ENCODE peak calls at places on chromosome 17, in seven cellular contexts. C is caudate nucleus; T is CD8-positive, alpha-beta T cell; G is GM23248; H is hepatocyte; P is AG04450; X is tibial nerve. I is an unnamed sample.

GRCh38 chr17:57067162-57067561 is 17.9 kb upstream of the AKAP1 start:
- DNase-seq in C (no peak), G (no peak), P (no peak), X (no peak), T (no peak), H (no peak), I (no peak)

GRCh38 chr17:61157246-61157887 is 242.3 kb upstream of the TBX2 start:
- DNase-seq in H (peak; percentile 54), X (no peak), T (no peak), G (peak; percentile 83), C (no peak), P (no peak), I (peak; percentile 7)

GRCh38 chr17:80970762-80971703 is 20.6 kb upstream of the CHMP6 start:
- DNase-seq in G (peak; percentile 29), X (no peak), P (no peak), H (no peak), C (no peak), T (no peak), I (no peak)

GRCh38 chr17:2928294-2928890 is 132.2 kb downstream of the RAP1GAP2 start:
- DNase-seq in G (no peak), T (no peak), X (no peak), C (no peak), P (no peak), H (peak; percentile 27), I (no peak)

GRCh38 chr17:72454342-72454741 is 333.5 kb downstream of the SOX9 start:
- DNase-seq in T (no peak), P (no peak), G (no peak), C (no peak), X (no peak), H (no peak), I (no peak)

GRCh38 chr17:35913611-35914010 is 17.0 kb downstream of the RDM1 start:
- DNase-seq in C (no peak), P (no peak), T (no peak), G (no peak), X (no peak), H (no peak), I (no peak)

GRCh38 chr17:57868007-57868774 is 18.3 kb upstream of the MRPS23 start:
- DNase-seq in P (peak; percentile 71), T (peak; percentile 20), H (peak; percentile 79), G (peak; percentile 92), X (peak; percentile 69), C (no peak), I (no peak)

GRCh38 chr17:44115585-44116415 is 7.6 kb downstream of the HDAC5 start:
- DNase-seq in G (peak; percentile 66), X (no peak), H (peak; percentile 69), T (no peak), P (no peak), C (peak; percentile 16), I (peak; percentile 36)

GRCh38 chr17:65848751-65849150 is 287.3 kb upstream of the AXIN2 start:
- DNase-seq in G (peak; percentile 29), T (no peak), C (no peak), X (no peak), P (no peak), H (no peak), I (no peak)

GRCh38 chr17:57033296-57033695 is 51.8 kb upstream of the AKAP1 start:
- DNase-seq in H (no peak), X (no peak), T (no peak), C (no peak), G (no peak), P (no peak), I (no peak)

GRCh38 chr17:19386276-19386863 is 620 bp downstream of the MFAP4 start:
- DNase-seq in X (peak; percentile 62), G (peak; percentile 98), T (no peak), H (peak; percentile 83), C (no peak), P (peak; percentile 50), I (no peak)

GRCh38 chr17:50853015-50853615 is 13.0 kb downstream of the TOB1 start:
- DNase-seq in P (no peak), X (no peak), T (no peak), G (no peak), H (no peak), C (no peak), I (no peak)

GRCh38 chr17:45289316-45290268 is 27.2 kb downstream of the MAP3K14 start:
- DNase-seq in T (no peak), C (no peak), H (no peak), G (no peak), X (no peak), P (no peak), I (no peak)

GRCh38 chr17:325270-325976 is 27.2 kb downstream of the RPH3AL start:
- DNase-seq in T (no peak), P (no peak), C (no peak), H (no peak), X (no peak), G (no peak), I (no peak)

GRCh38 chr17:43220511-43221125 is 7.8 kb downstream of the CCDC200 start:
- DNase-seq in X (no peak), H (no peak), T (no peak), G (no peak), C (no peak), P (no peak), I (no peak)

GRCh38 chr17:44159519-44160210 is 10.8 kb upstream of the ASB16 start:
- DNase-seq in X (no peak), G (no peak), H (peak; percentile 55), P (no peak), C (no peak), T (no peak), I (no peak)

GRCh38 chr17:27860971-27861669 is 32.0 kb downstream of the LYRM9 start:
- DNase-seq in T (no peak), H (peak; percentile 29), C (no peak), X (no peak), P (no peak), G (no peak), I (no peak)

GRCh38 chr17:35048685-35049379 is 14.7 kb downstream of the RFFL start:
- DNase-seq in P (no peak), X (no peak), G (no peak), H (no peak), C (no peak), T (no peak), I (no peak)

GRCh38 chr17:71975331-71975801 is 145.5 kb upstream of the SOX9 start:
- DNase-seq in X (peak; percentile 45), C (peak; percentile 7), T (no peak), G (peak; percentile 82), H (peak; percentile 64), P (peak; percentile 6), I (peak; percentile 16)

GRCh38 chr17:52237151-52237550 is 78.6 kb upstream of the CA10 start:
- DNase-seq in T (no peak), G (no peak), P (no peak), X (no peak), H (peak; percentile 17), C (no peak), I (no peak)

GRCh38 chr17:347309-347708 is 5.3 kb downstream of the RPH3AL start:
- DNase-seq in G (no peak), X (no peak), T (no peak), P (no peak), C (no peak), H (no peak), I (no peak)

GRCh38 chr17:1714980-1715802 is 5.0 kb upstream of the TLCD2 start:
- DNase-seq in H (peak; percentile 95), C (peak; percentile 34), G (peak; percentile 96), P (peak; percentile 73), T (peak; percentile 49), X (peak; percentile 83), I (no peak)

GRCh38 chr17:2178798-2179505 is 124.0 kb downstream of the HIC1 start:
- DNase-seq in T (no peak), G (peak; percentile 29), H (no peak), X (no peak), P (no peak), C (no peak), I (no peak)

GRCh38 chr17:72588961-72589360 is 468.1 kb downstream of the SOX9 start:
- DNase-seq in H (peak; percentile 86), C (peak; percentile 52), P (no peak), T (no peak), G (no peak), X (no peak), I (no peak)

GRCh38 chr17:54277868-54278267 is 455.1 kb downstream of the KIF2B start:
- DNase-seq in C (no peak), H (no peak), G (no peak), P (no peak), X (no peak), T (no peak), I (no peak)

GRCh38 chr17:81160306-81160705 is 5.0 kb upstream of the PVALEF start:
- DNase-seq in T (no peak), P (no peak), H (no peak), C (no peak), X (no peak), G (no peak), I (no peak)

GRCh38 chr17:38421224-38421841 is 6.9 kb upstream of the ARHGAP23 start:
- DNase-seq in T (no peak), P (peak; percentile 44), C (no peak), X (no peak), G (peak; percentile 65), H (peak; percentile 65), I (no peak)
- H3K27ac ChIP-seq in T (no peak overlapping the region), P (peak overlapping the region; percentile 22), C (peak overlapping the region; percentile 62), X (peak overlapping the region; percentile 94), G (no peak overlapping the region), H (peak overlapping the region; percentile 47), I (peak overlapping the region; percentile 35)

GRCh38 chr17:68383443-68384321 is 73.6 kb downstream of the WIPI1 start:
- DNase-seq in H (peak; percentile 35), C (no peak), T (no peak), X (no peak), G (peak; percentile 91), P (peak; percentile 69), I (no peak)
- H3K27ac ChIP-seq in H (peak overlapping the region; percentile 62), C (peak overlapping the region; percentile 28), T (no peak overlapping the region), X (peak overlapping the region; percentile 58), G (peak overlapping the region; percentile 98), P (peak overlapping the region; percentile 95), I (no peak overlapping the region)

GRCh38 chr17:77572851-77573250 is 385.7 kb upstream of the TNRC6C start:
- DNase-seq in T (no peak), P (no peak), C (no peak), H (no peak), X (no peak), G (no peak), I (no peak)
- H3K27ac ChIP-seq in T (no peak overlapping the region), P (no peak overlapping the region), C (no peak overlapping the region), H (no peak overlapping the region), X (no peak overlapping the region), G (no peak overlapping the region), I (no peak overlapping the region)

GRCh38 chr17:32445075-32445427 is 741 bp downstream of the PSMD11 start:
- DNase-seq in P (no peak), C (no peak), G (peak; percentile 90), X (no peak), T (peak; percentile 21), H (peak; percentile 70), I (no peak)

GRCh38 chr17:32446949-32447348 is 2.6 kb downstream of the PSMD11 start:
- DNase-seq in X (no peak), G (no peak), T (no peak), C (no peak), H (no peak), P (no peak), I (no peak)

GRCh38 chr17:32445976-32446375 is 1.7 kb downstream of the PSMD11 start:
- DNase-seq in C (no peak), X (no peak), G (peak; percentile 50), H (no peak), P (no peak), T (no peak), I (no peak)

GRCh38 chr17:32444301-32445074 is at the start of gene PSMD11:
- DNase-seq in H (peak; percentile 99), P (peak; percentile 88), T (peak; percentile 99), C (peak; percentile 94), X (peak; percentile 92), G (peak; percentile 100), I (peak; percentile 95)

GRCh38 chr17:32445497-32445896 is 1.2 kb downstream of the PSMD11 start:
- DNase-seq in T (no peak), P (no peak), C (no peak), H (no peak), G (no peak), X (no peak), I (no peak)
- H3K27ac ChIP-seq in T (no peak overlapping the region), P (peak overlapping the region; percentile 47), C (no peak overlapping the region), H (peak overlapping the region; percentile 90), G (peak overlapping the region; percentile 90), X (peak overlapping the region; percentile 93), I (peak overlapping the region; percentile 84)

I was measured in substantia nigra.